ENCODE peak calls at places on chromosomes 5 and 9, in seven cellular contexts. K is transverse colon, F is IMR-90, T is endothelial cell of umbilical vein, Q is thyroid gland, S is uterus, H is GM12878. X is an unnamed sample.

GRCh38 chr9:129665008-129665771 is at the start of gene PRRX2:
- DNase-seq in K (no peak), F (peak), T (no peak), Q (peak), S (peak), H (no peak), X (no peak)

GRCh38 chr5:95717439-95717838 is 13.7 kb upstream of the RHOBTB3 start:
- DNase-seq in K (no peak), F (no peak), T (no peak), Q (no peak), S (no peak), H (no peak), X (no peak)

GRCh38 chr5:171418982-171419662 is at the start of gene FGF18:
- DNase-seq in K (peak), F (peak), T (peak), Q (peak), S (peak), H (no peak), X (no peak)

GRCh38 chr5:82151622-82152021 is 126.5 kb downstream of the RPS23 start:
- DNase-seq in K (no peak), F (peak), T (no peak), Q (no peak), S (no peak), H (no peak), X (no peak)

GRCh38 chr9:78325343-78325742 is 28.4 kb downstream of the PSAT1 start:
- DNase-seq in K (peak), F (peak), T (peak), Q (no peak), S (no peak), H (no peak), X (no peak)

GRCh38 chr9:115614931-115615401 is 497.0 kb upstream of the TNC start:
- DNase-seq in K (no peak), F (peak), T (no peak), Q (no peak), S (no peak), H (no peak), X (no peak)

GRCh38 chr5:1791176-1791575 is 8.5 kb downstream of the MRPL36 start:
- DNase-seq in K (no peak), F (no peak), T (no peak), Q (no peak), S (no peak), H (no peak), X (no peak)

GRCh38 chr5:138457532-138458275 is 7.6 kb upstream of the EGR1 start:
- DNase-seq in K (no peak), F (no peak), T (peak), Q (no peak), S (no peak), H (no peak), X (no peak)

GRCh38 chr5:42490836-42491235 is 67.6 kb downstream of the GHR start:
- DNase-seq in K (no peak), F (no peak), T (no peak), Q (no peak), S (no peak), H (no peak), X (no peak)

GRCh38 chr5:134503088-134503936 is 22.2 kb upstream of the JADE2 start:
- DNase-seq in K (peak), F (peak), T (peak), Q (peak), S (peak), H (peak), X (no peak)

GRCh38 chr9:111037744-111038335 is 430 bp downstream of the LPAR1 start:
- DNase-seq in K (peak), F (peak), T (no peak), Q (peak), S (peak), H (no peak), X (no peak)

GRCh38 chr5:39138182-39138487 is 63.9 kb upstream of the RICTOR start:
- DNase-seq in K (no peak), F (no peak), T (no peak), Q (no peak), S (no peak), H (no peak), X (no peak)

GRCh38 chr5:159156839-159157238 is 52.5 kb downstream of the RNF145 start:
- DNase-seq in K (peak), F (peak), T (peak), Q (peak), S (no peak), H (peak), X (no peak)

GRCh38 chr5:40485021-40485998 is 194.4 kb upstream of the PTGER4 start:
- DNase-seq in K (no peak), F (no peak), T (no peak), Q (no peak), S (no peak), H (peak), X (no peak)

GRCh38 chr5:135194573-135195266 is 160.7 kb upstream of the PITX1 start:
- DNase-seq in K (no peak), F (peak), T (no peak), Q (no peak), S (peak), H (no peak), X (no peak)

GRCh38 chr5:149796836-149797235 is 66.7 kb downstream of the PPARGC1B start:
- DNase-seq in K (no peak), F (no peak), T (no peak), Q (no peak), S (no peak), H (no peak), X (no peak)

GRCh38 chr9:136907011-136907914 is 20.9 kb downstream of the TRAF2 start:
- DNase-seq in K (no peak), F (no peak), T (no peak), Q (no peak), S (no peak), H (no peak), X (no peak)

GRCh38 chr5:166014256-166014655 is 2277.2 kb upstream of the WWC1 start:
- DNase-seq in K (no peak), F (no peak), T (no peak), Q (no peak), S (no peak), H (no peak), X (no peak)

GRCh38 chr9:2621678-2622360 is at the start of gene VLDLR:
- DNase-seq in K (peak), F (peak), T (peak), Q (peak), S (peak), H (no peak), X (no peak)

DNA sequence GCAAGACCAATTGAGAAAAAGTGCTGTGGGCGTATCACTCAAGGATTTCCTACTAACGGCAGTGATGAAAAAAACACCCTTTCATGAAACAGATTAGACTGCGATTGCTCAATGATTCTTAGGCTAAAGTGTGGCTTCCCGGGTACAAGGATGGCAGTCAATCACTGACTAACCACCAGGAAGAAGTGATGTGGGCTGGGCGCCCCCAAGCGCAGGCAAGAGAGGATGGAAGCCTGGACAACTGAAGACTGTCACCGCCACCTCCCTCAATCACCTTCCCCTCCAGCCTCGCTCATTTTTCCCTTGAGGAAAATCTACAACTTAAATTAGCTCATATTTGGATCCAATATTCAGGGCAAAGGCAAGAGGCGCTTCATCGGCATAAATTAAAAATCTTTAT is 707.2 kb downstream of the MTRR start:
- DNase-seq in K (no peak), F (no peak), T (no peak), Q (no peak), S (no peak), H (no peak), X (no peak)
- H3K27ac ChIP-seq in K (no peak), F (no peak), T (no peak), Q (no peak), S (no peak), H (no peak), X (no peak)

GRCh38 chr9:79482078-79482477 is 89.7 kb upstream of the TLE4 start:
- DNase-seq in K (no peak), F (peak), T (no peak), Q (no peak), S (no peak), H (no peak), X (no peak)

GRCh38 chr9:79473704-79474103 is 98.1 kb upstream of the TLE4 start:
- DNase-seq in K (no peak), F (no peak), T (no peak), Q (no peak), S (no peak), H (no peak), X (no peak)

GRCh38 chr9:79480639-79481038 is 91.1 kb upstream of the TLE4 start:
- DNase-seq in K (no peak), F (no peak), T (no peak), Q (no peak), S (no peak), H (no peak), X (no peak)

GRCh38 chr9:79477241-79477830 is 94.4 kb upstream of the TLE4 start:
- DNase-seq in K (no peak), F (peak), T (no peak), Q (no peak), S (no peak), H (no peak), X (no peak)

GRCh38 chr9:79477955-79478751 is 93.6 kb upstream of the TLE4 start:
- DNase-seq in K (peak), F (peak), T (peak), Q (no peak), S (no peak), H (no peak), X (no peak)
- TF ChIP-seq CTCF in K (no peak), F (peak), T (peak), Q (no peak), S (no peak), H (peak), X (peak)

GRCh38 chr5:66171349-66172344 is 27.5 kb downstream of the SREK1 start:
- DNase-seq in K (peak), F (peak), T (peak), Q (peak), S (no peak), H (no peak), X (no peak)

GRCh38 chr5:66170196-66170919 is 26.3 kb downstream of the SREK1 start:
- DNase-seq in K (no peak), F (no peak), T (no peak), Q (no peak), S (no peak), H (no peak), X (no peak)

GRCh38 chr5:66164044-66164790 is 20.1 kb downstream of the SREK1 start:
- DNase-seq in K (no peak), F (peak), T (no peak), Q (no peak), S (no peak), H (no peak), X (no peak)

GRCh38 chr5:66169534-66169933 is 25.4 kb downstream of the SREK1 start:
- DNase-seq in K (no peak), F (peak), T (no peak), Q (no peak), S (no peak), H (no peak), X (no peak)

GRCh38 chr5:66168226-66168625 is 24.1 kb downstream of the SREK1 start:
- DNase-seq in K (no peak), F (no peak), T (no peak), Q (no peak), S (no peak), H (no peak), X (no peak)
- TF ChIP-seq POLR2A in K (no peak), F (no peak), T (no peak), Q (no peak), S (no peak), H (no peak), X (no peak)

GRCh38 chr9:20984471-20984870 is 47.0 kb downstream of the HACD4 start:
- DNase-seq in K (no peak), F (peak), T (no peak), Q (no peak), S (no peak), H (no peak), X (no peak)

GRCh38 chr9:20985851-20986600 is 45.4 kb downstream of the HACD4 start:
- DNase-seq in K (no peak), F (no peak), T (no peak), Q (no peak), S (no peak), H (no peak), X (no peak)

GRCh38 chr9:20980713-20981481 is 50.5 kb downstream of the HACD4 start:
- DNase-seq in K (no peak), F (peak), T (peak), Q (peak), S (no peak), H (peak), X (no peak)

GRCh38 chr9:20981486-20981885 is 50.0 kb downstream of the HACD4 start:
- DNase-seq in K (no peak), F (peak), T (peak), Q (peak), S (no peak), H (no peak), X (no peak)
- H3K27ac ChIP-seq in K (peak), F (peak), T (no peak), Q (peak), S (peak), H (peak), X (peak)

GRCh38 chr9:87725900-87726709 is at the start of gene CTSL:
- DNase-seq in K (peak), F (peak), T (peak), Q (peak), S (peak), H (no peak), X (peak)
- TF ChIP-seq CTCF in K (peak), F (peak), T (peak), Q (peak), S (no peak), H (no peak), X (no peak)

DNA sequence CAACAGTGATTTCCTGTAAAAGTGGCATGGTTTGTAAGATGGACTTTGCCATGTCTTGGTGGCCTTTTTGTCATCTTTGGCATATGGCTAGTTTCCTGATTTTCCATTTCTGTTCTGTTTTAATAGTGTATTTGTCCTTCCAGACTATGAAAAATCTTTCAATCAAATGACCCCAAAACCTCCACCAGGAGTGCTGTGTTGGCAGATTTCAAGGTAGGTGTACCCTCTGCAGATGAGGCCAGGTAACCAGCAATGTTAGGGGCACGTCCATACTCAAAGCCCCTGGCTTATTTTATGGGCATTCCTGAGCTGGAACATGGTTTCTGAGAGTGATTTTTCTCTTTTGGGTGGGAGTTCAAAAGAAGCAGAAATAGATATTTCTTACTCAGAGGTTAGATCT is 15.2 kb upstream of the MAP1B start:
- DNase-seq in K (no peak), F (no peak), T (no peak), Q (no peak), S (no peak), H (no peak), X (no peak)
- TF ChIP-seq POLR2A in K (no peak), F (no peak), T (no peak), Q (no peak), S (no peak), H (no peak), X (no peak)